ENCODE peak calls at places on chromosome 2, in six cellular contexts. One of them, this sample, is unnamed.

GRCh38 chr2:232887171-232887850 is 17.2 kb downstream of the SNORC start:
- DNase-seq in effector memory CD8-positive, alpha-beta T cell: no peak
- DNase-seq in amygdala: no peak
- DNase-seq in tibial artery: peak
- DNase-seq in activated CD4-positive, CD25-positive, alpha-beta regulatory T cell treated with anti-CD3 and anti-CD28 coated beads, Interleukin-2, amount 50 U/mL, for 72 hours: no peak
- DNase-seq in ELR: peak
- DNase-seq in this sample: no peak

GRCh38 chr2:121944072-121944829 is 188.8 kb downstream of the TSN start:
- DNase-seq in effector memory CD8-positive, alpha-beta T cell: no peak
- DNase-seq in amygdala: peak
- DNase-seq in tibial artery: peak
- DNase-seq in activated CD4-positive, CD25-positive, alpha-beta regulatory T cell treated with anti-CD3 and anti-CD28 coated beads, Interleukin-2, amount 50 U/mL, for 72 hours: no peak
- DNase-seq in ELR: peak
- DNase-seq in this sample: peak

GRCh38 chr2:231384970-231385369 is 10.5 kb upstream of the B3GNT7 start:
- DNase-seq in effector memory CD8-positive, alpha-beta T cell: no peak
- DNase-seq in amygdala: no peak
- DNase-seq in tibial artery: no peak
- DNase-seq in activated CD4-positive, CD25-positive, alpha-beta regulatory T cell treated with anti-CD3 and anti-CD28 coated beads, Interleukin-2, amount 50 U/mL, for 72 hours: no peak
- DNase-seq in ELR: peak
- DNase-seq in this sample: peak

GRCh38 chr2:71930073-71930681 is 217.5 kb downstream of the CYP26B1 start:
- DNase-seq in effector memory CD8-positive, alpha-beta T cell: no peak
- DNase-seq in amygdala: no peak
- DNase-seq in tibial artery: no peak
- DNase-seq in activated CD4-positive, CD25-positive, alpha-beta regulatory T cell treated with anti-CD3 and anti-CD28 coated beads, Interleukin-2, amount 50 U/mL, for 72 hours: no peak
- DNase-seq in ELR: peak
- DNase-seq in this sample: no peak

GRCh38 chr2:73935641-73936040 is 9.0 kb downstream of the DGUOK start:
- DNase-seq in effector memory CD8-positive, alpha-beta T cell: no peak
- DNase-seq in amygdala: no peak
- DNase-seq in tibial artery: no peak
- DNase-seq in activated CD4-positive, CD25-positive, alpha-beta regulatory T cell treated with anti-CD3 and anti-CD28 coated beads, Interleukin-2, amount 50 U/mL, for 72 hours: no peak
- DNase-seq in ELR: peak
- DNase-seq in this sample: peak

GRCh38 chr2:230472619-230473018 is 56.6 kb downstream of the SP100 start:
- DNase-seq in effector memory CD8-positive, alpha-beta T cell: no peak
- DNase-seq in amygdala: no peak
- DNase-seq in tibial artery: no peak
- DNase-seq in activated CD4-positive, CD25-positive, alpha-beta regulatory T cell treated with anti-CD3 and anti-CD28 coated beads, Interleukin-2, amount 50 U/mL, for 72 hours: no peak
- DNase-seq in ELR: peak
- DNase-seq in this sample: peak

GRCh38 chr2:46202453-46202852 is 94.8 kb upstream of the EPAS1 start:
- DNase-seq in effector memory CD8-positive, alpha-beta T cell: no peak
- DNase-seq in amygdala: no peak
- DNase-seq in tibial artery: no peak
- DNase-seq in activated CD4-positive, CD25-positive, alpha-beta regulatory T cell treated with anti-CD3 and anti-CD28 coated beads, Interleukin-2, amount 50 U/mL, for 72 hours: no peak
- DNase-seq in ELR: no peak
- DNase-seq in this sample: no peak

GRCh38 chr2:120736955-120737801 is 1.5 kb downstream of the GLI2 start:
- DNase-seq in effector memory CD8-positive, alpha-beta T cell: no peak
- DNase-seq in amygdala: no peak
- DNase-seq in tibial artery: peak
- DNase-seq in activated CD4-positive, CD25-positive, alpha-beta regulatory T cell treated with anti-CD3 and anti-CD28 coated beads, Interleukin-2, amount 50 U/mL, for 72 hours: no peak
- DNase-seq in ELR: peak
- DNase-seq in this sample: peak

GRCh38 chr2:203451686-203452085 is 83.4 kb downstream of the RAPH1 start:
- DNase-seq in effector memory CD8-positive, alpha-beta T cell: no peak
- DNase-seq in amygdala: no peak
- DNase-seq in tibial artery: no peak
- DNase-seq in activated CD4-positive, CD25-positive, alpha-beta regulatory T cell treated with anti-CD3 and anti-CD28 coated beads, Interleukin-2, amount 50 U/mL, for 72 hours: no peak
- DNase-seq in ELR: peak
- DNase-seq in this sample: no peak